ENCODE peak calls at places on chromosomes 16 and 17, in seven cellular contexts. P is sigmoid colon, W is astrocyte of the cerebellum, V is right atrium auricular region, U is fibroblast of lung, J is NB4, B is AG10803. D is an unnamed sample.

GRCh38 chr17:2379489-2380224 is 21.2 kb downstream of the MNT start:
- DNase-seq in J (no peak), P (no peak), W (no peak), V (no peak), B (no peak), U (no peak), D (no peak)

GRCh38 chr17:77409282-77410161 is 268.8 kb downstream of the SEC14L1 start:
- DNase-seq in V (no peak), P (peak; percentile 97), W (no peak), B (peak; percentile 82), J (peak; percentile 35), U (peak; percentile 92), D (no peak)

GRCh38 chr16:13036600-13036999 is 135.2 kb downstream of the SHISA9 start:
- DNase-seq in B (peak; percentile 13), P (no peak), W (peak; percentile 32), J (peak; percentile 44), V (no peak), U (peak; percentile 22), D (peak; percentile 36)

GRCh38 chr16:31077024-31077423 is 2.8 kb downstream of the ZNF646 start:
- DNase-seq in J (no peak), V (no peak), P (no peak), W (no peak), U (no peak), B (no peak), D (no peak)

GRCh38 chr16:51409001-51409675 is 258.1 kb upstream of the SALL1 start:
- DNase-seq in J (no peak), P (no peak), U (peak; percentile 29), B (peak; percentile 53), V (no peak), W (no peak), D (no peak)

GRCh38 chr17:56812971-56813388 is 20.7 kb downstream of the C17orf67 start:
- DNase-seq in J (no peak), B (no peak), V (no peak), U (no peak), P (no peak), W (no peak), D (no peak)

GRCh38 chr16:19138601-19139000 is 24.8 kb downstream of the ITPRIPL2 start:
- DNase-seq in U (peak; percentile 38), P (peak; percentile 94), W (no peak), B (peak; percentile 86), V (peak; percentile 86), J (no peak), D (peak; percentile 83)

GRCh38 chr17:32288600-32288999 is 23.0 kb downstream of the RHBDL3 start:
- DNase-seq in J (no peak), W (no peak), B (no peak), U (no peak), V (no peak), P (no peak), D (no peak)

GRCh38 chr17:6099492-6099891 is 29.3 kb downstream of the WSCD1 start:
- DNase-seq in U (no peak), B (no peak), V (no peak), W (no peak), J (no peak), P (peak; percentile 18), D (no peak)

GRCh38 chr17:58960068-58960467 is 146.6 kb downstream of the TRIM37 start:
- DNase-seq in B (peak; percentile 51), J (peak; percentile 25), W (peak; percentile 82), V (no peak), U (peak; percentile 82), P (no peak), D (no peak)

GRCh38 chr17:10195090-10195489 is 3.3 kb downstream of the GAS7 start:
- DNase-seq in J (no peak), U (no peak), W (no peak), B (no peak), V (no peak), P (no peak), D (no peak)

GRCh38 chr16:75415169-75415908 is 18.0 kb downstream of the CFDP1 start:
- DNase-seq in B (no peak), U (no peak), W (no peak), J (no peak), V (no peak), P (no peak), D (no peak)

GRCh38 chr16:49596699-49597291 is 223.2 kb downstream of the C16orf78 start:
- DNase-seq in U (no peak), P (no peak), J (no peak), W (peak; percentile 61), V (no peak), B (no peak), D (no peak)

GRCh38 chr17:55576237-55576998 is 65.2 kb upstream of the SMIM36 start:
- DNase-seq in B (peak; percentile 67), P (no peak), V (peak; percentile 81), W (peak; percentile 9), U (peak; percentile 87), J (peak; percentile 49), D (peak; percentile 44)

GRCh38 chr17:80472996-80473395 is 3.4 kb downstream of the NPTX1 start:
- DNase-seq in B (no peak), U (no peak), V (no peak), J (no peak), P (no peak), W (no peak), D (no peak)

GRCh38 chr16:63613701-63614100 is 1508.2 kb downstream of the CDH11 start:
- DNase-seq in U (peak; percentile 54), V (no peak), B (no peak), J (no peak), W (peak; percentile 27), P (no peak), D (no peak)

GRCh38 chr17:410674-411401 is 58.2 kb upstream of the RPH3AL start:
- DNase-seq in U (peak; percentile 40), J (peak; percentile 64), P (no peak), W (no peak), V (no peak), B (peak; percentile 36), D (no peak)
- TF ChIP-seq CTCF in U (no peak), J (no peak), P (no peak), W (no peak), V (no peak), B (peak; percentile 4), D (no peak)

GRCh38 chr17:73646409-73647305 is 2.4 kb upstream of the SDK2 start:
- DNase-seq in P (no peak), J (peak; percentile 31), U (no peak), W (no peak), B (no peak), V (no peak), D (no peak)

GRCh38 chr17:73643012-73643845 is 1.0 kb downstream of the SDK2 start:
- DNase-seq in V (no peak), P (no peak), J (peak; percentile 14), B (no peak), U (peak; percentile 4), W (no peak), D (no peak)

GRCh38 chr17:73643846-73644144 is 450 bp downstream of the SDK2 start:
- DNase-seq in B (no peak), V (no peak), J (no peak), P (no peak), W (no peak), U (no peak), D (no peak)

GRCh38 chr17:73644145-73645049 is at the start of gene SDK2:
- DNase-seq in B (no peak), P (no peak), W (no peak), V (no peak), U (peak; percentile 1), J (no peak), D (no peak)

DNA sequence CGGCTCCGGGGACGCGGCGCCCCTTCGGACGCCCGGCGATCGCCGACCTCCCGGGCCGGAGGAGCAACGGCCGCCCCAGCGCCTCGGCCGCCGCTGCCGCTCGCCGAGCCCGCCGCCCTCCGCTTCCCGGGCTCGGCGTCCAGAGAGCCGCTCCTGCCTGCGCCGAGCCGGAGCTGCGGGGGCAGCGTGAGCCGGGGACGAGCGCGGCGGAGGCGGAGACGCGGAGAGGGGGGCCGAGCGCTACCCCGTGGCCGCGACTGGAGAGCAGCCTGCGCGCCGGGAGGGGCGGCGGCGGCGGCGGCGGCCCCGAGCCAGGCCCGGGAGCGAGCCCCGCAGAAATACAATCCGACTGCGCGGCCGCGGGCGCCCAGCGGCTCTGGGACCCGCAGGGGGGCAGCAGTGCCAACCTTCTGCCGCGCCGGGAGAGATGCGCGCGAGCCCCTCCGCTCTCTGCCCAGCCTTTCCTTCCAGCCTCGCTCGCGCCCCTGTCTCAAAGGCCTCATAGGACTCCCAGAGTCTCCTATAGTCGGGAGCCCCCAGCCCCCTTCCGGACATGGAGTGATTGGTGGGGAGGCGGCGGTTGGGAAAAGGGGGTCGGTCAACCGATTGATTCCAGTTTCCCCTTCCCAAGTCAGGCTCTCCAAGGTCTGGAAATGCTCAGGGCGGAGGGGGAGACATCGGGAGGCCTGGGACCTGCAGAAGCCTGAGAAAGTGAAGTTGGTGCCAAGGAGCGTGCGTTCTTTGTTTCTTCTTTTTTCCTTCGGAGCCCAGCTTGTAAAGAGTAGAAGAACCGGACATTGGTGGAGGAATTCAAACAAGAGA is 1.0 kb upstream of the SDK2 start:
- DNase-seq in B (peak; percentile 32), V (no peak), P (no peak), W (no peak), J (no peak), U (peak; percentile 59), D (no peak)
- H3K4me3 ChIP-seq in B (no peak overlapping the region), V (peak overlapping the region; percentile 39), P (peak overlapping the region; percentile 45), W (peak overlapping the region; percentile 43), J (no peak overlapping the region), U (no peak overlapping the region), D (peak overlapping the region; percentile 38)

DNA sequence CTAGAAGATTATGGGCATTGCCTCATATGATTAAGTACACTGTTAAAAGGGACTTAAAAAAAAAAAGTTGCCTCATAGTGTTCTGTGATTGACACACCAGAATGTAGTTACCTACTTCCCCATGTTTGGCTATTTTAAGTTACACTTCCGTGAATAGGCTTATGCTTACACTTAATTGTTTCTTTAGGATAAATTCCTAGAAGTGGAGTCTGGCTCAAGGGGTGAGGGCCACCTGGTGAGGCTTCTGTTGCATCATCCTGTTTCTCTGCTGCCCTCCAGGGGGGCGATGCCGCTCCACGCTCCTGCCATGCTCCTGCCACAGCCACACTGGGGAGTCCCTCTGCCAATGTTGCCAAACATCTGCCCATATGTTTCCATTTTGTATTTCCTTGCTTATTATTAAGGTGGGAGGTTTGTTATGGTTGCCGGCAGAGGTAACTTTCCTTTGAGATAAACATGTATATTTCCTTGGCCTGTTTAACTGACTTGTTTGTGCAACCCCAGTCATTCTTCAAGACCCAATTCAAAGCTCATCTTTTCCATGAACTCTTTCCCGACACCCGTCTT is 73.1 kb downstream of the KSR1 start:
- DNase-seq in J (peak; percentile 92), U (peak; percentile 56), B (no peak), W (no peak), V (no peak), P (peak; percentile 58), D (no peak)
- TF ChIP-seq CTCF in J (peak; percentile 18), U (no peak), B (no peak), W (no peak), V (no peak), P (no peak), D (no peak)

GRCh38 chr17:48995871-48996695 is 1.1 kb upstream of the IGF2BP1 start:
- DNase-seq in P (no peak), W (no peak), B (no peak), J (peak; percentile 88), U (no peak), V (peak; percentile 43), D (no peak)

GRCh38 chr17:48995332-48995870 is 1.8 kb upstream of the IGF2BP1 start:
- DNase-seq in V (peak; percentile 26), J (peak; percentile 70), B (no peak), P (no peak), W (no peak), U (no peak), D (no peak)

GRCh38 chr17:48996696-48997102 is 486 bp upstream of the IGF2BP1 start:
- DNase-seq in W (no peak), J (no peak), P (no peak), U (no peak), V (no peak), B (no peak), D (no peak)

GRCh38 chr17:48993305-48993704 is 3.9 kb upstream of the IGF2BP1 start:
- DNase-seq in V (no peak), P (no peak), B (no peak), W (no peak), U (no peak), J (no peak), D (no peak)

GRCh38 chr17:48994548-48995331 is 2.4 kb upstream of the IGF2BP1 start:
- DNase-seq in B (no peak), W (no peak), P (no peak), V (peak; percentile 7), J (peak; percentile 41), U (no peak), D (no peak)
- H3K4me3 ChIP-seq in B (no peak overlapping the region), W (no peak overlapping the region), P (no peak overlapping the region), V (no peak overlapping the region), J (peak overlapping the region; percentile 97), U (no peak overlapping the region), D (no peak overlapping the region)

D was measured in tibial nerve.